ENCODE peak calls at places on chromosomes 4 and X, in four cellular contexts. Q is suprapubic skin; B is stimulated activated naive CD4-positive, alpha-beta T cell; H is heart right ventricle. S is an unnamed sample.

GRCh38 chrX:30538271-30538670 is 39.3 kb downstream of the TASL start:
- DNase-seq in Q (no peak), H (no peak), B (no peak), S (no peak)

GRCh38 chr4:55634417-55635128 is 1.5 kb downstream of the NMU start:
- DNase-seq in Q (no peak), B (no peak), H (no peak), S (no peak)

GRCh38 chrX:100895365-100896075 is 21.4 kb upstream of the NOX1 start:
- DNase-seq in Q (no peak), H (peak; percentile 2), B (peak; percentile 3), S (no peak)

GRCh38 chrX:74525116-74525515 is 89.3 kb downstream of the RLIM start:
- DNase-seq in H (no peak), Q (no peak), B (no peak), S (no peak)

GRCh38 chr4:133483600-133484246 is 334.6 kb downstream of the PCDH10 start:
- DNase-seq in B (no peak), Q (no peak), H (no peak), S (no peak)

GRCh38 chrX:25878806-25879205 is 259.3 kb upstream of the MAGEB18 start:
- DNase-seq in Q (no peak), H (no peak), B (no peak), S (no peak)

GRCh38 chr4:32161382-32161781 is 1441.2 kb downstream of the PCDH7 start:
- DNase-seq in H (no peak), Q (no peak), B (no peak), S (no peak)

GRCh38 chr4:77052352-77052751 is 23.4 kb downstream of the CCNI start:
- DNase-seq in Q (no peak), B (peak; percentile 32), H (peak; percentile 25), S (peak; percentile 28)

S was measured in uterus.